ENCODE peak calls at places on chromosomes 4 and X, in four cellular contexts. One of them, this sample, is unnamed.

GRCh38 chr4:39565925-39566630 is 38.8 kb upstream of the UGDH start:
- DNase-seq in astrocyte of the spinal cord: peak
- DNase-seq in CD8-positive, alpha-beta T cell: no peak
- DNase-seq in transverse colon: no peak
- DNase-seq in this sample: no peak

GRCh38 chr4:168610911-168611530 is 114.2 kb downstream of the PALLD start:
- DNase-seq in astrocyte of the spinal cord: no peak
- DNase-seq in CD8-positive, alpha-beta T cell: no peak
- DNase-seq in transverse colon: no peak
- DNase-seq in this sample: no peak

GRCh38 chr4:70721747-70722146 is at the start of gene RUFY3:
- DNase-seq in astrocyte of the spinal cord: peak
- DNase-seq in CD8-positive, alpha-beta T cell: no peak
- DNase-seq in transverse colon: no peak
- DNase-seq in this sample: no peak

GRCh38 chrX:3129256-3129655 is 88.0 kb downstream of the ARSF start:
- DNase-seq in astrocyte of the spinal cord: no peak
- DNase-seq in CD8-positive, alpha-beta T cell: no peak
- DNase-seq in transverse colon: no peak
- DNase-seq in this sample: no peak

GRCh38 chr4:25159837-25160713 is at the start of gene SEPSECS:
- DNase-seq in astrocyte of the spinal cord: peak
- DNase-seq in CD8-positive, alpha-beta T cell: peak
- DNase-seq in transverse colon: peak
- DNase-seq in this sample: peak

GRCh38 chr4:158538176-158538575 is 16.5 kb downstream of the RXFP1 start:
- DNase-seq in astrocyte of the spinal cord: peak
- DNase-seq in CD8-positive, alpha-beta T cell: no peak
- DNase-seq in transverse colon: no peak
- DNase-seq in this sample: no peak

GRCh38 chrX:2549874-2550273 is 49.1 kb upstream of the DHRSX start:
- DNase-seq in astrocyte of the spinal cord: no peak
- DNase-seq in CD8-positive, alpha-beta T cell: no peak
- DNase-seq in transverse colon: no peak
- DNase-seq in this sample: no peak

GRCh38 chrX:69616520-69617203 is 749 bp downstream of the EDA start:
- DNase-seq in astrocyte of the spinal cord: no peak
- DNase-seq in CD8-positive, alpha-beta T cell: peak
- DNase-seq in transverse colon: peak
- DNase-seq in this sample: peak

GRCh38 chr4:38315296-38315695 is 348.7 kb upstream of the KLF3 start:
- DNase-seq in astrocyte of the spinal cord: no peak
- DNase-seq in CD8-positive, alpha-beta T cell: no peak
- DNase-seq in transverse colon: no peak
- DNase-seq in this sample: no peak

GRCh38 chrX:15877380-15877779 is 22.8 kb upstream of the AP1S2 start:
- DNase-seq in astrocyte of the spinal cord: peak
- DNase-seq in CD8-positive, alpha-beta T cell: no peak
- DNase-seq in transverse colon: no peak
- DNase-seq in this sample: no peak

GRCh38 chrX:37871626-37872302 is 24.4 kb upstream of the DYNLT3 start:
- DNase-seq in astrocyte of the spinal cord: peak
- DNase-seq in CD8-positive, alpha-beta T cell: no peak
- DNase-seq in transverse colon: no peak
- DNase-seq in this sample: no peak

GRCh38 chrX:24619647-24620046 is 27.5 kb downstream of the PCYT1B start:
- DNase-seq in astrocyte of the spinal cord: peak
- DNase-seq in CD8-positive, alpha-beta T cell: no peak
- DNase-seq in transverse colon: no peak
- DNase-seq in this sample: no peak

GRCh38 chrX:71870337-71871098 is 40.1 kb upstream of the NHSL2 start:
- DNase-seq in astrocyte of the spinal cord: peak
- DNase-seq in CD8-positive, alpha-beta T cell: no peak
- DNase-seq in transverse colon: no peak
- DNase-seq in this sample: no peak

GRCh38 chr4:59553063-59553738 is 1646.9 kb upstream of the ADGRL3 start:
- DNase-seq in astrocyte of the spinal cord: no peak
- DNase-seq in CD8-positive, alpha-beta T cell: no peak
- DNase-seq in transverse colon: no peak
- DNase-seq in this sample: no peak

GRCh38 chr4:30720021-30720655 is at the start of gene PCDH7:
- DNase-seq in astrocyte of the spinal cord: peak
- DNase-seq in CD8-positive, alpha-beta T cell: no peak
- DNase-seq in transverse colon: peak
- DNase-seq in this sample: no peak

GRCh38 chr4:3199661-3200422 is 49.1 kb upstream of the MSANTD1 start:
- DNase-seq in astrocyte of the spinal cord: no peak
- DNase-seq in CD8-positive, alpha-beta T cell: no peak
- DNase-seq in transverse colon: no peak
- DNase-seq in this sample: no peak

GRCh38 chrX:40085714-40086113 is 12.0 kb downstream of the BCOR start:
- DNase-seq in astrocyte of the spinal cord: no peak
- DNase-seq in CD8-positive, alpha-beta T cell: no peak
- DNase-seq in transverse colon: no peak
- DNase-seq in this sample: no peak

GRCh38 chr4:158331863-158332262 is 121.6 kb downstream of the TMEM144 start:
- DNase-seq in astrocyte of the spinal cord: no peak
- DNase-seq in CD8-positive, alpha-beta T cell: no peak
- DNase-seq in transverse colon: no peak
- DNase-seq in this sample: no peak

GRCh38 chr4:79987401-79987800 is 85.6 kb downstream of the ANTXR2 start:
- DNase-seq in astrocyte of the spinal cord: no peak
- DNase-seq in CD8-positive, alpha-beta T cell: no peak
- DNase-seq in transverse colon: no peak
- DNase-seq in this sample: no peak

GRCh38 chr4:60042941-60043340 is 1157.2 kb upstream of the ADGRL3 start:
- DNase-seq in astrocyte of the spinal cord: no peak
- DNase-seq in CD8-positive, alpha-beta T cell: no peak
- DNase-seq in transverse colon: no peak
- DNase-seq in this sample: no peak

GRCh38 chr4:63637270-63637669 is 772.0 kb downstream of the TECRL start:
- DNase-seq in astrocyte of the spinal cord: no peak
- DNase-seq in CD8-positive, alpha-beta T cell: no peak
- DNase-seq in transverse colon: no peak
- DNase-seq in this sample: no peak
- TF ChIP-seq CTCF in astrocyte of the spinal cord: no peak
- TF ChIP-seq CTCF in CD8-positive, alpha-beta T cell: no peak
- TF ChIP-seq CTCF in transverse colon: no peak
- TF ChIP-seq CTCF in this sample: no peak

GRCh38 chrX:136954930-136955329 is 74.4 kb upstream of the RBMX start:
- DNase-seq in astrocyte of the spinal cord: peak
- DNase-seq in CD8-positive, alpha-beta T cell: no peak
- DNase-seq in transverse colon: no peak
- DNase-seq in this sample: no peak
- TF ChIP-seq CTCF in astrocyte of the spinal cord: peak
- TF ChIP-seq CTCF in CD8-positive, alpha-beta T cell: no peak
- TF ChIP-seq CTCF in transverse colon: no peak
- TF ChIP-seq CTCF in this sample: peak

GRCh38 chr4:115233600-115233999 is 120.2 kb upstream of the NDST4 start:
- DNase-seq in astrocyte of the spinal cord: no peak
- DNase-seq in CD8-positive, alpha-beta T cell: no peak
- DNase-seq in transverse colon: no peak
- DNase-seq in this sample: no peak

GRCh38 chr4:115229873-115230272 is 116.5 kb upstream of the NDST4 start:
- DNase-seq in astrocyte of the spinal cord: no peak
- DNase-seq in CD8-positive, alpha-beta T cell: no peak
- DNase-seq in transverse colon: no peak
- DNase-seq in this sample: no peak

GRCh38 chr4:115228851-115229250 is 115.4 kb upstream of the NDST4 start:
- DNase-seq in astrocyte of the spinal cord: no peak
- DNase-seq in CD8-positive, alpha-beta T cell: no peak
- DNase-seq in transverse colon: no peak
- DNase-seq in this sample: no peak

GRCh38 chr4:115234405-115235093 is 121.1 kb upstream of the NDST4 start:
- DNase-seq in astrocyte of the spinal cord: peak
- DNase-seq in CD8-positive, alpha-beta T cell: no peak
- DNase-seq in transverse colon: no peak
- DNase-seq in this sample: no peak
- TF ChIP-seq CTCF in astrocyte of the spinal cord: peak
- TF ChIP-seq CTCF in CD8-positive, alpha-beta T cell: no peak
- TF ChIP-seq CTCF in transverse colon: no peak
- TF ChIP-seq CTCF in this sample: no peak

GRCh38 chrX:35728481-35728880 is 69.7 kb upstream of the MAGEB16 start:
- DNase-seq in astrocyte of the spinal cord: no peak
- DNase-seq in CD8-positive, alpha-beta T cell: no peak
- DNase-seq in transverse colon: no peak
- DNase-seq in this sample: no peak

GRCh38 chrX:35722128-35722527 is 76.0 kb upstream of the MAGEB16 start:
- DNase-seq in astrocyte of the spinal cord: no peak
- DNase-seq in CD8-positive, alpha-beta T cell: no peak
- DNase-seq in transverse colon: no peak
- DNase-seq in this sample: no peak

DNA sequence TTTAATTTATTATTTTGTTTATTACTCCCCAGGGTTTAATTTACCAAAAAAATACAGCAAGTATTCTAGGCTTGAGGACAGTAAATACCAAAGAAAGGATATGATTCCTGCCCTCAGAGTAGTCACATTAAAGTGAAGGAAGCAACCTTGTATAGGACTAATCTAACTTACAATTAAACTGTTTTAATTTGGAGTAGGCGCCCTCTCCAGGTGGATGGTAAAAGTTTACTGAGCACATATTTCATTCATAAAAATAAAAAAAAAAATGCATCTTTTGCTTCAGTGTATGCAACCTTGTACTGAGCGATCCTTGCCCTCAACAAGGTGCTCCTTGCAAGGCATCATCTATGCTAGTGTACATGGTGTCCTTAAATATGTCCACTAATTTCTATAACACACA is 72.0 kb upstream of the MAGEB16 start:
- DNase-seq in astrocyte of the spinal cord: peak
- DNase-seq in CD8-positive, alpha-beta T cell: no peak
- DNase-seq in transverse colon: no peak
- DNase-seq in this sample: no peak
- TF ChIP-seq CTCF in astrocyte of the spinal cord: peak
- TF ChIP-seq CTCF in CD8-positive, alpha-beta T cell: no peak
- TF ChIP-seq CTCF in transverse colon: no peak
- TF ChIP-seq CTCF in this sample: no peak

GRCh38 chr4:4985844-4986243 is 33.4 kb downstream of the CYTL1 start:
- DNase-seq in astrocyte of the spinal cord: peak
- DNase-seq in CD8-positive, alpha-beta T cell: no peak
- DNase-seq in transverse colon: no peak
- DNase-seq in this sample: no peak
- TF ChIP-seq CTCF in astrocyte of the spinal cord: peak
- TF ChIP-seq CTCF in CD8-positive, alpha-beta T cell: no peak
- TF ChIP-seq CTCF in transverse colon: no peak
- TF ChIP-seq CTCF in this sample: no peak

DNA sequence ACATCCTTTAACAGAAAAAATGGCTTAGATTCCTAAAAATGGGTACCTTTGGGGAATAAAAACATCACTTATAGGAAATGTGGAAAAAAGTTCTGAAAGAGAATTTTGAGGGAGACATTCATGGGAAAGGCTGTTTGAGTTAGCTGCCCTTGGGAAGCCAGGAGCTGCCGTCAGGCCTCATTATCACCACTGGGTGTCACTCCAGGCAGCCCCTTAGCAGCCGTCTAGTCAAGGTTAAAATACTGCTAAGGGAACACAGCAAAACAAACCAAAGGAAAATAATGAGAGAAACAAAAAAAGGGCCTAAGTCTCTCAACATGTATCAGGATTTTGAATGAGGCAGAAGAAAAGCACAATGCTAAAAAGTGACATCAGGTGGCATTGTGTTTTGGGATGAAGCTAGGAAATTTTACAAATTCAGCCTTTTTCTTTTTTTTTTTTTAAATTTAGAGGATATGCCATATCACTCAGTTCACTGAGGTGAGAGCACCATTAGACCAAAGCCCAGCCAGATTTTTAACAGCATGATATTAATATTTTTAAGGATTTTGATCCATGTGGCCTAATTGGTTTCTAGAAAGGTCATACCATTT is 235.3 kb downstream of the GPAT3 start:
- DNase-seq in astrocyte of the spinal cord: peak
- DNase-seq in CD8-positive, alpha-beta T cell: no peak
- DNase-seq in transverse colon: peak
- DNase-seq in this sample: no peak
- TF ChIP-seq CTCF in astrocyte of the spinal cord: peak
- TF ChIP-seq CTCF in CD8-positive, alpha-beta T cell: no peak
- TF ChIP-seq CTCF in transverse colon: peak
- TF ChIP-seq CTCF in this sample: no peak

GRCh38 chr4:36235306-36235705 is 9.0 kb downstream of the ARAP2 start:
- DNase-seq in astrocyte of the spinal cord: no peak
- DNase-seq in CD8-positive, alpha-beta T cell: no peak
- DNase-seq in transverse colon: no peak
- DNase-seq in this sample: no peak
- TF ChIP-seq CTCF in astrocyte of the spinal cord: no peak
- TF ChIP-seq CTCF in CD8-positive, alpha-beta T cell: no peak
- TF ChIP-seq CTCF in transverse colon: no peak
- TF ChIP-seq CTCF in this sample: no peak

GRCh38 chr4:74152841-74153240 is 5.1 kb upstream of the MTHFD2L start:
- DNase-seq in astrocyte of the spinal cord: no peak
- DNase-seq in CD8-positive, alpha-beta T cell: no peak
- DNase-seq in transverse colon: no peak
- DNase-seq in this sample: no peak
- TF ChIP-seq CTCF in astrocyte of the spinal cord: no peak
- TF ChIP-seq CTCF in CD8-positive, alpha-beta T cell: no peak
- TF ChIP-seq CTCF in transverse colon: no peak
- TF ChIP-seq CTCF in this sample: no peak

DNA sequence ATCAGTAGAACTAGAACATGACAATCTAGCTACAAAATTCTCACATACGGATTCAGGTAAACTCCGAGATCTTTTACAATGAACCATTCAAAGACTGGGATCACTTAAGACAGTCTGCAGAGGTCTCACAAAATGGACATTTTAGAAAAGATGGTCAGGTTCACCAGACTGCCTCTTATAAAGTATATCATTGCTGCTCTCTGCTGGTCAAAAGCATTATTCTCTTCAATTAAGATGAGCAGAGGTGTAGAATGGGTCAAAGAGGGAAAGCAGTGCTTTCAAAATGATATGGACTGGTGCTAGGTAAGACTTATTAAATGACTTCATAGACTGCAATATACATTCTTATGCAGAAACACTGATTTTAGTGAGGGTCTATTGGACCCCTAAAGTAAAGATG is 434.7 kb downstream of the PACRGL start:
- DNase-seq in astrocyte of the spinal cord: peak
- DNase-seq in CD8-positive, alpha-beta T cell: no peak
- DNase-seq in transverse colon: no peak
- DNase-seq in this sample: no peak
- TF ChIP-seq CTCF in astrocyte of the spinal cord: peak
- TF ChIP-seq CTCF in CD8-positive, alpha-beta T cell: no peak
- TF ChIP-seq CTCF in transverse colon: peak
- TF ChIP-seq CTCF in this sample: no peak

DNA sequence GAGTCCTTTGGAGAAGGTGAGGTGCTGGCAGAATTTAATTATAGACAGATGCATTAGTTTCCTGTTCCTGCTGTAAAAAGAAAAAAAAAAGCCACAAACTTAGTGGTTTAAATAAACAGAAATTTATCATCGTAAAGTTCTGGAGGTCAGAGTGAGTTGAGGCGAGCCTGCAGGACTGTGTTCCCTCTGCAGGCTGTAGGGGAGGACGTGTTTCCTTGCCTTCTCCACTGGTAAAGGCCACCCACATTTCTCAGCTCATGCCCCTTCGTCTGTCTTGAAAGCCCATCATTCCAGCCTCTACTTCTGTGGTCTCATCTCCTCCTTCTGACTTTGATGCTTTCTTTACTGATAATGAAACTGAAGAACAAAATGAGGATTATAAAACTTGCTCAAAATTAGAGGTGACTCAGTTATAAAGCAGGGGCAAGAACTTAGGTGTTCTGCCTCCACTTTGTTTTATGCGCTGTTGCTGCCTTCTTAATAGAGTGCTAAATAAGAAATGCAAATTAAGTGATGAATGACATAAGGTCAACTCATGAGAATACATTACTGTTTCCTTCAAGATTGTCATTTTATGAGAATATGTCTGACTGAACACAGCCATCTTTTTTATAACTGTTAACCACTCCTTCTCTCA is 143.1 kb downstream of the STIM2 start:
- DNase-seq in astrocyte of the spinal cord: peak
- DNase-seq in CD8-positive, alpha-beta T cell: no peak
- DNase-seq in transverse colon: no peak
- DNase-seq in this sample: no peak
- TF ChIP-seq CTCF in astrocyte of the spinal cord: peak
- TF ChIP-seq CTCF in CD8-positive, alpha-beta T cell: no peak
- TF ChIP-seq CTCF in transverse colon: no peak
- TF ChIP-seq CTCF in this sample: no peak

This sample was measured in B cell.